ENCODE peak calls at places on chromosomes 7 and 10, in four cellular contexts. O is GM12865, L is endothelial cell of umbilical vein, C is progenitor cell of endocrine pancreas. V is an unnamed sample.

GRCh38 chr7:90677742-90678439 is 81.8 kb downstream of the CDK14 start:
- DNase-seq in L (no peak), C (no peak), O (no peak), V (no peak)

GRCh38 chr7:2622869-2623697 is 8.7 kb upstream of the TTYH3 start:
- DNase-seq in L (no peak), C (no peak), O (no peak), V (no peak)

GRCh38 chr10:36381748-36382147 is 739.7 kb upstream of the FZD8 start:
- DNase-seq in O (no peak), L (no peak), C (no peak), V (no peak)

GRCh38 chr7:10662982-10663884 is 310.4 kb upstream of the PHF14 start:
- DNase-seq in O (no peak), L (no peak), C (no peak), V (no peak)

GRCh38 chr10:58651040-58651439 is 138.4 kb downstream of the BICC1 start:
- DNase-seq in O (no peak), C (no peak), L (no peak), V (no peak)

GRCh38 chr7:54785261-54785660 is 26.2 kb upstream of the SEC61G start:
- DNase-seq in O (no peak), C (no peak), L (no peak), V (peak; percentile 58)

GRCh38 chr10:129715805-129716785 is 248.0 kb downstream of the EBF3 start:
- DNase-seq in O (no peak), C (no peak), L (no peak), V (no peak)

GRCh38 chr10:89279449-89279869 is 22.4 kb upstream of the IFIT2 start:
- DNase-seq in O (no peak), C (no peak), L (peak; percentile 93), V (peak; percentile 51)

GRCh38 chr7:131921016-131921415 is 364.6 kb upstream of the PODXL start:
- DNase-seq in L (no peak), C (no peak), O (no peak), V (no peak)

GRCh38 chr7:123415625-123416024 is 118.8 kb downstream of the IQUB start:
- DNase-seq in L (no peak), O (no peak), C (no peak), V (no peak)

GRCh38 chr10:111233439-111233838 is 156.6 kb downstream of the ADRA2A start:
- DNase-seq in O (no peak), C (peak; percentile 33), L (no peak), V (no peak)

GRCh38 chr10:13882112-13882711 is 295.4 kb downstream of the PRPF18 start:
- DNase-seq in L (peak; percentile 96), C (no peak), O (peak; percentile 26), V (peak; percentile 54)

GRCh38 chr7:135670179-135670578 is 7.9 kb downstream of the STMP1 start:
- DNase-seq in O (no peak), L (no peak), C (no peak), V (no peak)

GRCh38 chr10:79477456-79477855 is 32.0 kb upstream of the ZCCHC24 start:
- DNase-seq in L (no peak), O (no peak), C (no peak), V (no peak)

GRCh38 chr10:113335603-113336002 is 217.2 kb upstream of the HABP2 start:
- DNase-seq in C (no peak), L (peak; percentile 63), O (no peak), V (no peak)

GRCh38 chr7:93530701-93531100 is 43.8 kb downstream of the CALCR start:
- DNase-seq in L (no peak), C (no peak), O (no peak), V (no peak)

GRCh38 chr10:10587744-10588393 is 429.8 kb upstream of the CELF2 start:
- DNase-seq in L (no peak), C (no peak), O (no peak), V (no peak)

DNA sequence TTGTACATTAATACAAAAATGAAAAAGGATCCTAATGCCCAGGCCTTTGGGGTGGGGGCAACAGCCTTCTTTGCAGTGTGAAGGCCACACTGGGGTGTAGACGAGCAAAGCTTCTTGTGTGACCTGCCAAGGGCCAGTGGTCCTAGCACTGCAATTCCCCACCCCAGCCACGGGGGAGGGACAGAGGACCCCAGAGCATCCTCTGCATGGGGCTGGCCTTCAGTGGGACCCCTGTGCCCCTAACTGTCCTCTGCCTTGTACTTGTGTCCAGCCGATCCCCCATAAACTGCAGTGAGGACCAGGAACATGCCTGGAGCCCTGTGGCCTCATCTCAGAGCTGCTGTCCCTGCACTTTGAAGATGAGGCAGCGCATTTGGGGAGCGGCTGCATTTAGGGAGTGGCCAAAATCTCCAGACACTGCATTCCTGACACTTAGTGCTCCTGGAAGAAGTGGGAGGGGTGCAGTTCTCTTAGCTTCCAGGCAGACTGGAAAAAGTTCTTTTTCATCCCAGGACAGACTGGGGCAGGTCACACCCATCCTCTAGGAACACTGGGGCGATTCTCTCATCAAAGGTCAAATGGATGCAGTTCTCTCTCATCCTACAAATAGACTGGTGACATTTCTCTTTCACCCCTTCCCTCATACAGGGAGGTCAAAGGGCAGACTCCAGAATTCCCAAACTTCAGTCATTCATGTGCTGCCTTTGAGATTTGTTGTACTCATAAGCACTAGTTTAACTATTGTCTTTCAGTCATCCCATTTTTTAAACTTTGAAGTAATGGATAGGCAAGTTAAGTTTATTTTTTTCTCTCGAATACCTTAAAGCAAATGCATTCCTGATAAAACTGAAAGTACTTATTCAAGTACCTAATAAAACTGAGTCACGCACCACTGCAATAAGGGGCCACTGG is 922 bp upstream of the MYO1G start:
- DNase-seq in C (no peak), L (no peak), O (peak; percentile 63), V (no peak)
- TF ChIP-seq CTCF in C (no peak), L (no peak), O (peak; percentile 50), V (no peak)

DNA sequence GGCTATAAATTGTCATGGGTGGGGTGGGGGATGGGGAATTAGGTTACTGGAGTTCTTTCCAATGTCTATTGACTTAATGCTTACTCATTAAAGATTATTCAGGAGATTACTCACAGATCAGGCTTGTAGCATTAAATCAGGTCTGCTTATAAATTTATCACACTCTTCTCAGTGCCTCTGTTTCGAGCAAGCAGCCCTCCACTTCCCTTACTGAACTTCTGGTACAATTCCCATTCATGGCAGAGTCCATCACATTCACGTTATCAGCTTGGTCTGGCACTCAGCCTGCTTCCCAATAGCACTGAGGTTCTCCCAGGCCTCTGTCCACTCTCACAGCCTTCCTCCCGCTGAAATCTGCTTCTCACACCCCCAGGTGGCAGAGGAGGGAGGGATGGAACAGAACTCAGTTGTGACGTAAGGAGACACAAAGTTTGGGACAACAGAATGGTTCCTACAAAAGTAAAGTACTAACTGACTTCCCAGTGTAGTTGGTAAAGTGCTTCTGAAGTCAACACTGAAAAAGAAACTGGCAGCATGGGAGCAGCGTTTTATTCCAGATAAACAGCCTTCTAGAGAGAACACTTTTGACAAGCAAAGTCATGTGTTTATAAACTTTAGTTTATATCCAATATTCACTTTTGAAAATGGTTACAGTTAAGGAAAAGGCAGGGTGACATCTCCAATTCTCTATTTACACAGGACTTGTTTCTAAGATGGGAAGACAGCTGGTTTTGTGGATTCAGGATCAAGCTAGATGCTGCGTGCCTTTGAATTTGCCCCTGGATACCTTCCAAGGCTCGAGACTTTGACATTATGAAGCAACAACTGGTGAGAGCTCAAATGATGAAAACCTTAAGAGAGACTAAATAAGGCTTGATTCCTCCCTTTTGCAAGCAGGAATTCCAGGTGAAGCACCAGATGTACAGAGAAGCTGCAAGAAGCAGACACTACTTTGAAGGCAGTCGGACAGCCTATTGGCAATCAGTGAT is 81.4 kb downstream of the ATXN7L1 start:
- DNase-seq in C (no peak), O (no peak), L (peak; percentile 20), V (no peak)
- TF ChIP-seq CTCF in C (no peak), O (no peak), L (no peak), V (no peak)

GRCh38 chr7:130388671-130389070 is 8.4 kb downstream of the CPA1 start:
- DNase-seq in O (no peak), C (no peak), L (no peak), V (no peak)
- TF ChIP-seq CTCF in O (no peak), C (no peak), L (no peak), V (no peak)

GRCh38 chr10:68208424-68209042 is 23.4 kb downstream of the ATOH7 start:
- DNase-seq in C (peak; percentile 21), O (peak; percentile 56), L (peak; percentile 82), V (peak; percentile 83)
- TF ChIP-seq CTCF in C (peak; percentile 64), O (peak; percentile 48), L (peak; percentile 70), V (peak; percentile 73)

GRCh38 chr7:115116773-115117715 is 195.2 kb downstream of the MDFIC start:
- DNase-seq in O (no peak), L (no peak), C (no peak), V (no peak)
- TF ChIP-seq CTCF in O (no peak), L (no peak), C (no peak), V (no peak)

DNA sequence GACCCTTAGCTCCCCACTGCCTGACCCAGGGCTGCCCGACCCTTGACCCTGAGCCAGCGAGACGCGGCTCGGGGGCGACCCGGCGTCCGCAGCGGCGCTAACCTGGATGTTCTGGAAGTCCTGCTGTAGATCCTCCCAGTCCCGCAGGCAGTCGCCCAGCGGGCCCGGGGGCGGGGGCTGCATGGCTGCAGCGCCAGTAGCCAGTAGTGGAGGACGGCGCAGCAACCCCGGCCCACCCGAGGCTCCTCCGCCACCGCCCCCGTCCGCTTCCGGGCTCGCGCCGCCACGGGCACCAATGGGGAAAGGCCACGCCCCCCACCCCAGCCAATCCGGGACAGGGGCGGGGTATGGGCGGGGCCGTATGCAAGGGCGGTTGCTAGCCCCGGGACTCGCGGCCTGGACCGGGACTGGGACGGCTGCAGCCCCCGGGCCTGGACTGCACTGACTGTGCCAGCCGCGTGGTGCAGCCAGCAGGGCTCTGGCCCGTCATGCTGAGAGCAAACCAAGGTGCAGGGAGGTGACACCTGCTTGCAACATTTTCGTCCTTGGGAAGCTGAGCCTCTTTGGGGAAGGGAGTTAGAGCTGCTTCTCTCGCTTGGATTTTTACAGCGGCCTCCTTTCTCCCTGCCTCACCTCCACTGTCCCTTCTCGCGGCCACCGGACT is at the start of gene TMEM120A:
- DNase-seq in L (peak; percentile 95), C (peak; percentile 94), O (peak; percentile 92), V (peak; percentile 93)
- TF ChIP-seq CTCF in L (no peak), C (peak; percentile 42), O (no peak), V (no peak)

DNA sequence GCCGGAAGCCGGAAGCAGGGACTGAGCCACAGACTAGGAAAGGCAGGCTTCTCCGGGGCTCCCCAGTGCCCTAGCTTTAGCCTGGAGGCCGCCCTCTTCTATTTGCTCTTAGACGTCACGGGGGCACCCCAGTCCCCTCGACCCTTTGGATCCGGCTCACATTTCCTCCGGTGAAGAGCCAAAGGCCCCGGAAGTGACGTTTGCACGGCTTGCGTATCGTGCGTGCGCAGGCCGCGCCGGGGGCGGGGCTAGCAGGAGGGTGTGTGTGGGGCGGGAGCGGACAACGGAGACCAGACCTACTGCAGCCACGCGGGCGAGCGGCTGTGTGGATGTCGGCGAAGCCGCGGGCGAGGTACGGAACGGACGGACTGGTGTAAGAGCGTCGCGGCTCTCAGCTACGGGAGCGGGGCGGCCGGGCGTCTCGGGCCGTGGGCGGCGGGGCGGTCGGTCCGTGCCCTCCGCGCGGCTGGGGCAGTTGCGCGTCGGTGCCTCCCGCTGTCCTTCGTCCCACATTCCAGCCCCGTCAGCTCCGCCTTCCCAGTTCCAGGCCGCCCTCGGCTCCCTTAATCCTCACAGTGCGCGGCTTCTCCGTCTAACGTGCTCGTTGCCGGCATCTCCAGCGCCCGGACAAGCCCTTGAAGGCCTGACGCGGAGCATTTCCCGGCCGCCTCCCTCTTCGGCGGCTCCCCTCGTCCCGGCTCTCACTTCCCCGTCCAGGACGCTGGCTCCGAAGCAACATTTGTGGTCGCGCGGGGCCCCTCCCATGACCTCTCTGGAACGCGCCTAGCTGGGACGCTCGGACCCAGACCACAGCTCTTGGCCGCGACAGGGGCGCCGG is 25.8 kb downstream of the KCTD7 start:
- DNase-seq in L (peak; percentile 98), O (peak; percentile 99), C (peak; percentile 97), V (peak; percentile 95)
- TF ChIP-seq CTCF in L (no peak), O (no peak), C (no peak), V (no peak)